ENCODE peak calls at places on chromosomes 7 and 10, in nine cellular contexts. R, M, V, H, T, Q, L, N and Z are unnamed samples.

GRCh38 chr7:102122026-102122425 is 164.6 kb upstream of the SH2B2 start:
- DNase-seq in R (peak), M (no peak), V (no peak), H (peak), T (peak), Q (peak), L (peak), N (no peak), Z (no peak)

GRCh38 chr7:114622189-114622588 is 207.6 kb downstream of the FOXP2 start:
- DNase-seq in R (no peak), M (no peak), V (no peak), H (no peak), T (no peak), Q (no peak), L (no peak), N (no peak), Z (no peak)

GRCh38 chr10:82934429-82934828 is 1059.4 kb downstream of the NRG3 start:
- DNase-seq in R (peak), M (no peak), V (no peak), H (peak), T (no peak), Q (no peak), L (no peak), N (no peak), Z (no peak)

GRCh38 chr10:58157076-58157766 is 110.5 kb downstream of the IPMK start:
- DNase-seq in R (peak), M (no peak), V (no peak), H (peak), T (peak), Q (peak), L (no peak), N (no peak), Z (no peak)

GRCh38 chr7:30682131-30683083 is at the start of gene CRHR2:
- DNase-seq in R (no peak), M (no peak), V (no peak), H (no peak), T (peak), Q (no peak), L (no peak), N (no peak), Z (no peak)

GRCh38 chr10:122276611-122277205 is 5.6 kb downstream of the BTBD16 start:
- DNase-seq in R (peak), M (no peak), V (no peak), H (no peak), T (no peak), Q (peak), L (no peak), N (no peak), Z (no peak)

GRCh38 chr10:129962092-129962494 is 2.0 kb downstream of the EBF3 start:
- DNase-seq in R (no peak), M (no peak), V (no peak), H (no peak), T (peak), Q (no peak), L (no peak), N (no peak), Z (no peak)

GRCh38 chr10:26725837-26726727 is 28.6 kb downstream of the PDSS1 start:
- DNase-seq in R (peak), M (peak), V (peak), H (peak), T (peak), Q (peak), L (peak), N (peak), Z (peak)

GRCh38 chr7:51949726-51950644 is 633.4 kb upstream of the COBL start:
- DNase-seq in R (no peak), M (no peak), V (no peak), H (peak), T (no peak), Q (no peak), L (no peak), N (no peak), Z (no peak)

GRCh38 chr10:7525314-7526016 is 114.6 kb upstream of the SFMBT2 start:
- DNase-seq in R (peak), M (peak), V (peak), H (peak), T (peak), Q (peak), L (peak), N (no peak), Z (no peak)

GRCh38 chr7:4753610-4754432 is 21.6 kb upstream of the AP5Z1 start:
- DNase-seq in R (peak), M (peak), V (peak), H (peak), T (peak), Q (peak), L (peak), N (peak), Z (peak)

GRCh38 chr10:89633484-89633883 is 11.6 kb downstream of the PANK1 start:
- DNase-seq in R (peak), M (no peak), V (no peak), H (peak), T (no peak), Q (peak), L (no peak), N (no peak), Z (no peak)

GRCh38 chr7:12686894-12687212 is 580 bp upstream of the ARL4A start:
- DNase-seq in R (no peak), M (no peak), V (no peak), H (no peak), T (no peak), Q (no peak), L (no peak), N (no peak), Z (no peak)